ENCODE peak calls at places on chromosomes 7 and 10, in four cellular contexts. U is GM06990; G is activated CD4-positive, alpha-beta T cell treated with anti-CD3 and anti-CD28 coated beads for 24 hours; V is neural crest cell. H is an unnamed sample.
A peak's percentile ranks its signal among the peaks of the same experiment; 100 is the strongest.

GRCh38 chr10:17022399-17022798 is 107.2 kb downstream of the CUBN start:
- DNase-seq in G (no peak), V (no peak), U (no peak), H (no peak)

GRCh38 chr7:620052-620451 is 100.4 kb upstream of the PDGFA start:
- DNase-seq in U (no peak), V (no peak), G (no peak), H (no peak)

GRCh38 chr7:27723086-27723485 is 16.9 kb upstream of the TAX1BP1 start:
- DNase-seq in U (no peak), G (no peak), V (no peak), H (no peak)

GRCh38 chr7:118288098-118288497 is 63.6 kb downstream of the ANKRD7 start:
- DNase-seq in G (no peak), U (no peak), V (no peak), H (no peak)

GRCh38 chr10:23351914-23352313 is 7.3 kb upstream of the C10orf67 start:
- DNase-seq in V (no peak), U (no peak), G (no peak), H (no peak)

GRCh38 chr7:121485457-121486243 is 89.5 kb upstream of the FAM3C start:
- DNase-seq in G (no peak), U (no peak), V (no peak), H (no peak)

GRCh38 chr7:131653418-131654248 is 97.2 kb upstream of the PODXL start:
- DNase-seq in G (no peak), U (no peak), V (no peak), H (no peak)

GRCh38 chr7:77436889-77437265 is 20.7 kb upstream of the GSAP start:
- DNase-seq in V (no peak), U (no peak), G (no peak), H (no peak)

GRCh38 chr10:132207536-132208488 is 21.1 kb downstream of the DPYSL4 start:
- DNase-seq in V (no peak), G (no peak), U (no peak), H (no peak)

GRCh38 chr10:69825604-69826003 is 23.9 kb downstream of the COL13A1 start:
- DNase-seq in V (no peak), G (no peak), U (no peak), H (no peak)

GRCh38 chr7:90698616-90699015 is 102.5 kb downstream of the CDK14 start:
- DNase-seq in G (no peak), V (no peak), U (no peak), H (no peak)

GRCh38 chr7:21828846-21829245 is 116.9 kb downstream of the CDCA7L start:
- DNase-seq in V (no peak), U (no peak), G (no peak), H (no peak)

GRCh38 chr10:11197854-11198253 is 180.2 kb downstream of the CELF2 start:
- DNase-seq in V (no peak), U (no peak), G (no peak), H (no peak)

GRCh38 chr10:100562008-100562672 is 26.4 kb downstream of the HIF1AN start:
- DNase-seq in U (peak; percentile 77), V (peak; percentile 68), G (peak; percentile 71), H (no peak)

GRCh38 chr10:123581656-123582055 is 84.5 kb upstream of the GPR26 start:
- DNase-seq in G (no peak), U (no peak), V (no peak), H (no peak)

GRCh38 chr7:118003438-118003837 is 130.2 kb upstream of the CTTNBP2 start:
- DNase-seq in V (no peak), G (no peak), U (no peak), H (no peak)

GRCh38 chr7:45881759-45882464 is 6.4 kb upstream of the IGFBP1 start:
- DNase-seq in V (no peak), U (no peak), G (no peak), H (no peak)

GRCh38 chr7:42071372-42072261 is 165.4 kb downstream of the GLI3 start:
- DNase-seq in U (no peak), G (no peak), V (no peak), H (no peak)

GRCh38 chr7:25726682-25727357 is 425.2 kb upstream of the NFE2L3 start:
- DNase-seq in U (no peak), G (no peak), V (no peak), H (no peak)

GRCh38 chr10:14717570-14717969 is 57.1 kb downstream of the FAM107B start:
- DNase-seq in G (no peak), V (no peak), U (no peak), H (no peak)

GRCh38 chr10:124522131-124522902 is 60.7 kb downstream of the LHPP start:
- DNase-seq in V (no peak), G (no peak), U (no peak), H (no peak)

GRCh38 chr10:124693396-124693795 is 50.8 kb downstream of the FAM53B start:
- DNase-seq in V (no peak), G (no peak), U (no peak), H (no peak)

GRCh38 chr7:4738711-4739527 is 36.5 kb upstream of the AP5Z1 start:
- DNase-seq in G (no peak), V (peak; percentile 11), U (no peak), H (peak; percentile 42)

GRCh38 chr7:16189026-16189715 is 232.2 kb downstream of the CRPPA start:
- DNase-seq in V (no peak), G (no peak), U (no peak), H (no peak)

GRCh38 chr10:22573820-22574569 is 140.4 kb downstream of the PIP4K2A start:
- DNase-seq in G (no peak), U (no peak), V (no peak), H (no peak)

GRCh38 chr10:100696477-100696901 is 48.9 kb upstream of the PAX2 start:
- DNase-seq in U (peak; percentile 54), G (no peak), V (no peak), H (no peak)

GRCh38 chr7:45711161-45711490 is 137.0 kb downstream of the ADCY1 start:
- DNase-seq in V (no peak), G (no peak), U (no peak), H (no peak)

GRCh38 chr7:77467453-77467852 is 51.3 kb upstream of the GSAP start:
- DNase-seq in G (no peak), V (no peak), U (no peak), H (no peak)

GRCh38 chr10:34089294-34089693 is 725.8 kb downstream of the PARD3 start:
- DNase-seq in U (no peak), G (no peak), V (no peak), H (no peak)

GRCh38 chr7:26864309-26865093 is at the start of gene SKAP2:
- DNase-seq in V (peak; percentile 97), G (peak; percentile 79), U (peak; percentile 98), H (peak; percentile 97)

GRCh38 chr7:87600130-87601124 is at the start of gene ABCB1:
- DNase-seq in U (peak; percentile 33), V (peak; percentile 52), G (peak; percentile 24), H (peak; percentile 52)

GRCh38 chr10:102675887-102676616 is 31.8 kb downstream of the TRIM8 start:
- DNase-seq in U (peak; percentile 48), G (no peak), V (no peak), H (no peak)

GRCh38 chr10:77236029-77236428 is 401.6 kb downstream of the KCNMA1 start:
- DNase-seq in V (no peak), G (no peak), U (no peak), H (no peak)

H was measured in T1000.